ENCODE peak calls at places on chromosomes 16 and 17, in ten cellular contexts. One of them, this sample, is unnamed.

GRCh38 chr17:76149214-76149613 is 8.2 kb upstream of the FOXJ1 start:
- DNase-seq in stomach: no peak
- DNase-seq in HL-60: no peak
- DNase-seq in cardiac fibroblast: no peak
- DNase-seq in PC-9: no peak
- DNase-seq in H1: no peak
- DNase-seq in HCT116: no peak
- DNase-seq in AG10803: no peak
- DNase-seq in IMR-90: no peak
- DNase-seq in uterus: no peak
- DNase-seq in this sample: no peak

GRCh38 chr17:38587956-38588771 is 17.6 kb downstream of the SRCIN1 start:
- DNase-seq in stomach: no peak
- DNase-seq in HL-60: peak
- DNase-seq in cardiac fibroblast: no peak
- DNase-seq in PC-9: no peak
- DNase-seq in H1: no peak
- DNase-seq in HCT116: no peak
- DNase-seq in AG10803: no peak
- DNase-seq in IMR-90: no peak
- DNase-seq in uterus: no peak
- DNase-seq in this sample: no peak

GRCh38 chr16:86087011-86087453 is 188.1 kb downstream of the IRF8 start:
- DNase-seq in stomach: no peak
- DNase-seq in HL-60: no peak
- DNase-seq in cardiac fibroblast: no peak
- DNase-seq in PC-9: no peak
- DNase-seq in H1: no peak
- DNase-seq in HCT116: no peak
- DNase-seq in AG10803: no peak
- DNase-seq in IMR-90: no peak
- DNase-seq in uterus: no peak
- DNase-seq in this sample: no peak

GRCh38 chr17:81579298-81579697 is 27.1 kb upstream of the FAAP100 start:
- DNase-seq in stomach: no peak
- DNase-seq in HL-60: no peak
- DNase-seq in cardiac fibroblast: no peak
- DNase-seq in PC-9: no peak
- DNase-seq in H1: no peak
- DNase-seq in HCT116: no peak
- DNase-seq in AG10803: no peak
- DNase-seq in IMR-90: no peak
- DNase-seq in uterus: no peak
- DNase-seq in this sample: no peak

GRCh38 chr17:35799942-35800341 is 4.5 kb upstream of the MMP28 start:
- DNase-seq in stomach: peak
- DNase-seq in HL-60: no peak
- DNase-seq in cardiac fibroblast: peak
- DNase-seq in PC-9: no peak
- DNase-seq in H1: no peak
- DNase-seq in HCT116: no peak
- DNase-seq in AG10803: peak
- DNase-seq in IMR-90: no peak
- DNase-seq in uterus: peak
- DNase-seq in this sample: peak

GRCh38 chr16:9644258-9644657 is 538.0 kb downstream of the GRIN2A start:
- DNase-seq in stomach: no peak
- DNase-seq in HL-60: no peak
- DNase-seq in cardiac fibroblast: no peak
- DNase-seq in PC-9: no peak
- DNase-seq in H1: no peak
- DNase-seq in HCT116: no peak
- DNase-seq in AG10803: no peak
- DNase-seq in IMR-90: no peak
- DNase-seq in uterus: no peak
- DNase-seq in this sample: no peak

GRCh38 chr16:68590201-68590994 is 51.3 kb downstream of the ZFP90 start:
- DNase-seq in stomach: peak
- DNase-seq in HL-60: peak
- DNase-seq in cardiac fibroblast: peak
- DNase-seq in PC-9: peak
- DNase-seq in H1: peak
- DNase-seq in HCT116: peak
- DNase-seq in AG10803: peak
- DNase-seq in IMR-90: peak
- DNase-seq in uterus: peak
- DNase-seq in this sample: peak

GRCh38 chr16:23324727-23325126 is 22.6 kb downstream of the SCNN1B start:
- DNase-seq in stomach: peak
- DNase-seq in HL-60: no peak
- DNase-seq in cardiac fibroblast: no peak
- DNase-seq in PC-9: peak
- DNase-seq in H1: no peak
- DNase-seq in HCT116: no peak
- DNase-seq in AG10803: no peak
- DNase-seq in IMR-90: no peak
- DNase-seq in uterus: no peak
- DNase-seq in this sample: no peak

GRCh38 chr17:41071606-41072375 is 6.1 kb upstream of the KRTAP2-4 start:
- DNase-seq in stomach: no peak
- DNase-seq in HL-60: no peak
- DNase-seq in cardiac fibroblast: no peak
- DNase-seq in PC-9: no peak
- DNase-seq in H1: no peak
- DNase-seq in HCT116: no peak
- DNase-seq in AG10803: no peak
- DNase-seq in IMR-90: no peak
- DNase-seq in uterus: no peak
- DNase-seq in this sample: no peak

GRCh38 chr16:20401066-20401465 is 3.5 kb downstream of the PDILT start:
- DNase-seq in stomach: no peak
- DNase-seq in HL-60: no peak
- DNase-seq in cardiac fibroblast: no peak
- DNase-seq in PC-9: no peak
- DNase-seq in H1: no peak
- DNase-seq in HCT116: no peak
- DNase-seq in AG10803: no peak
- DNase-seq in IMR-90: no peak
- DNase-seq in uterus: no peak
- DNase-seq in this sample: no peak

GRCh38 chr16:53784312-53784711 is 80.4 kb downstream of the FTO start:
- DNase-seq in stomach: no peak
- DNase-seq in HL-60: no peak
- DNase-seq in cardiac fibroblast: no peak
- DNase-seq in PC-9: peak
- DNase-seq in H1: no peak
- DNase-seq in HCT116: no peak
- DNase-seq in AG10803: no peak
- DNase-seq in IMR-90: no peak
- DNase-seq in uterus: no peak
- DNase-seq in this sample: no peak

GRCh38 chr17:49580981-49581644 is 5.4 kb downstream of the NXPH3 start:
- DNase-seq in stomach: no peak
- DNase-seq in HL-60: no peak
- DNase-seq in cardiac fibroblast: no peak
- DNase-seq in PC-9: no peak
- DNase-seq in H1: no peak
- DNase-seq in HCT116: no peak
- DNase-seq in AG10803: no peak
- DNase-seq in IMR-90: no peak
- DNase-seq in uterus: no peak
- DNase-seq in this sample: no peak

GRCh38 chr17:82486186-82487084 is 27.9 kb downstream of the NARF start:
- DNase-seq in stomach: no peak
- DNase-seq in HL-60: no peak
- DNase-seq in cardiac fibroblast: no peak
- DNase-seq in PC-9: no peak
- DNase-seq in H1: no peak
- DNase-seq in HCT116: no peak
- DNase-seq in AG10803: no peak
- DNase-seq in IMR-90: no peak
- DNase-seq in uterus: no peak
- DNase-seq in this sample: no peak

GRCh38 chr16:16864536-16864935 is 485.6 kb downstream of the NPIPA7 start:
- DNase-seq in stomach: no peak
- DNase-seq in HL-60: no peak
- DNase-seq in cardiac fibroblast: no peak
- DNase-seq in PC-9: no peak
- DNase-seq in H1: no peak
- DNase-seq in HCT116: no peak
- DNase-seq in AG10803: no peak
- DNase-seq in IMR-90: no peak
- DNase-seq in uterus: no peak
- DNase-seq in this sample: no peak

GRCh38 chr16:50910698-50911025 is 168.8 kb downstream of the CYLD start:
- DNase-seq in stomach: no peak
- DNase-seq in HL-60: no peak
- DNase-seq in cardiac fibroblast: no peak
- DNase-seq in PC-9: no peak
- DNase-seq in H1: no peak
- DNase-seq in HCT116: no peak
- DNase-seq in AG10803: no peak
- DNase-seq in IMR-90: no peak
- DNase-seq in uterus: no peak
- DNase-seq in this sample: no peak

GRCh38 chr17:35931794-35932419 is 1.3 kb upstream of the RDM1 start:
- DNase-seq in stomach: no peak
- DNase-seq in HL-60: no peak
- DNase-seq in cardiac fibroblast: peak
- DNase-seq in PC-9: no peak
- DNase-seq in H1: no peak
- DNase-seq in HCT116: no peak
- DNase-seq in AG10803: no peak
- DNase-seq in IMR-90: peak
- DNase-seq in uterus: peak
- DNase-seq in this sample: no peak

GRCh38 chr16:78278047-78278446 is 178.6 kb downstream of the WWOX start:
- DNase-seq in stomach: no peak
- DNase-seq in HL-60: no peak
- DNase-seq in cardiac fibroblast: no peak
- DNase-seq in PC-9: no peak
- DNase-seq in H1: no peak
- DNase-seq in HCT116: no peak
- DNase-seq in AG10803: no peak
- DNase-seq in IMR-90: no peak
- DNase-seq in uterus: no peak
- DNase-seq in this sample: no peak
- TF ChIP-seq CTCF in stomach: no peak
- TF ChIP-seq CTCF in HL-60: no peak
- TF ChIP-seq CTCF in cardiac fibroblast: no peak
- TF ChIP-seq CTCF in PC-9: no peak
- TF ChIP-seq CTCF in H1: no peak
- TF ChIP-seq CTCF in HCT116: no peak
- TF ChIP-seq CTCF in AG10803: no peak
- TF ChIP-seq CTCF in IMR-90: no peak
- TF ChIP-seq CTCF in uterus: no peak
- TF ChIP-seq CTCF in this sample: no peak

GRCh38 chr17:11391134-11391533 is 150.1 kb downstream of the SHISA6 start:
- DNase-seq in stomach: no peak
- DNase-seq in HL-60: no peak
- DNase-seq in cardiac fibroblast: no peak
- DNase-seq in PC-9: no peak
- DNase-seq in H1: peak
- DNase-seq in HCT116: no peak
- DNase-seq in AG10803: no peak
- DNase-seq in IMR-90: no peak
- DNase-seq in uterus: no peak
- DNase-seq in this sample: no peak
- TF ChIP-seq CTCF in stomach: no peak
- TF ChIP-seq CTCF in HL-60: no peak
- TF ChIP-seq CTCF in cardiac fibroblast: no peak
- TF ChIP-seq CTCF in PC-9: no peak
- TF ChIP-seq CTCF in H1: peak
- TF ChIP-seq CTCF in HCT116: no peak
- TF ChIP-seq CTCF in AG10803: no peak
- TF ChIP-seq CTCF in IMR-90: no peak
- TF ChIP-seq CTCF in uterus: no peak
- TF ChIP-seq CTCF in this sample: no peak

GRCh38 chr17:80284631-80285030 is 24.0 kb downstream of the RNF213 start:
- DNase-seq in stomach: no peak
- DNase-seq in HL-60: peak
- DNase-seq in cardiac fibroblast: no peak
- DNase-seq in PC-9: no peak
- DNase-seq in H1: no peak
- DNase-seq in HCT116: no peak
- DNase-seq in AG10803: no peak
- DNase-seq in IMR-90: no peak
- DNase-seq in uterus: no peak
- DNase-seq in this sample: no peak
- TF ChIP-seq CTCF in stomach: no peak
- TF ChIP-seq CTCF in HL-60: peak
- TF ChIP-seq CTCF in cardiac fibroblast: no peak
- TF ChIP-seq CTCF in PC-9: no peak
- TF ChIP-seq CTCF in H1: peak
- TF ChIP-seq CTCF in HCT116: peak
- TF ChIP-seq CTCF in AG10803: no peak
- TF ChIP-seq CTCF in IMR-90: no peak
- TF ChIP-seq CTCF in uterus: no peak
- TF ChIP-seq CTCF in this sample: no peak

GRCh38 chr17:46850688-46851028 is 725 bp upstream of the WNT9B start:
- DNase-seq in stomach: no peak
- DNase-seq in HL-60: no peak
- DNase-seq in cardiac fibroblast: no peak
- DNase-seq in PC-9: no peak
- DNase-seq in H1: no peak
- DNase-seq in HCT116: no peak
- DNase-seq in AG10803: no peak
- DNase-seq in IMR-90: no peak
- DNase-seq in uterus: no peak
- DNase-seq in this sample: no peak
- TF ChIP-seq CTCF in stomach: no peak
- TF ChIP-seq CTCF in HL-60: no peak
- TF ChIP-seq CTCF in cardiac fibroblast: no peak
- TF ChIP-seq CTCF in PC-9: no peak
- TF ChIP-seq CTCF in H1: no peak
- TF ChIP-seq CTCF in HCT116: no peak
- TF ChIP-seq CTCF in AG10803: no peak
- TF ChIP-seq CTCF in IMR-90: no peak
- TF ChIP-seq CTCF in uterus: no peak
- TF ChIP-seq CTCF in this sample: no peak

GRCh38 chr17:28426081-28426519 is 20.1 kb upstream of the SLC46A1 start:
- DNase-seq in stomach: peak
- DNase-seq in HL-60: no peak
- DNase-seq in cardiac fibroblast: peak
- DNase-seq in PC-9: no peak
- DNase-seq in H1: peak
- DNase-seq in HCT116: no peak
- DNase-seq in AG10803: no peak
- DNase-seq in IMR-90: no peak
- DNase-seq in uterus: no peak
- DNase-seq in this sample: peak
- TF ChIP-seq CTCF in stomach: no peak
- TF ChIP-seq CTCF in HL-60: peak
- TF ChIP-seq CTCF in cardiac fibroblast: peak
- TF ChIP-seq CTCF in PC-9: peak
- TF ChIP-seq CTCF in H1: peak
- TF ChIP-seq CTCF in HCT116: peak
- TF ChIP-seq CTCF in AG10803: peak
- TF ChIP-seq CTCF in IMR-90: peak
- TF ChIP-seq CTCF in uterus: no peak
- TF ChIP-seq CTCF in this sample: peak

This sample was measured in osteocyte.